ENCODE peak calls at places on chromosome 4, in ten cellular contexts. G is CD8-positive, alpha-beta T cell; C is left lung; L is mammary epithelial cell; Q is heart left ventricle; Z is SK-N-SH; H is dorsolateral prefrontal cortex; B is ascending aorta; Y is adrenal gland; K is left ventricle myocardium inferior. J is an unnamed sample.

GRCh38 chr4:158282252-158282651 is 72.0 kb downstream of the TMEM144 start:
- DNase-seq in C (no peak), L (peak), B (no peak), G (no peak), H (no peak), Z (no peak), Y (no peak), K (no peak), Q (no peak), J (peak)

GRCh38 chr4:173415092-173415491 is 16.2 kb upstream of the SCRG1 start:
- DNase-seq in K (no peak), G (no peak), L (peak), H (no peak), C (no peak), B (no peak), Y (no peak), Z (no peak), Q (no peak), J (peak)

GRCh38 chr4:86924805-86925204 is 10.0 kb upstream of the AFF1 start:
- DNase-seq in C (no peak), H (no peak), K (no peak), Y (no peak), Z (no peak), Q (no peak), B (no peak), G (no peak), L (peak), J (no peak)

GRCh38 chr4:19547463-19547862 is 704.2 kb upstream of the SLIT2 start:
- DNase-seq in K (no peak), Q (no peak), G (no peak), Y (no peak), Z (no peak), H (no peak), C (no peak), L (no peak), B (no peak), J (no peak)

GRCh38 chr4:140952709-140953108 is 180.6 kb downstream of the RNF150 start:
- DNase-seq in Y (no peak), K (no peak), B (no peak), H (no peak), G (no peak), L (peak), Z (no peak), C (no peak), Q (no peak), J (peak)

GRCh38 chr4:171118091-171118490 is 695.1 kb upstream of the GALNTL6 start:
- DNase-seq in Y (no peak), G (no peak), K (no peak), L (no peak), B (no peak), H (no peak), C (no peak), Z (no peak), Q (no peak), J (peak)

GRCh38 chr4:9891740-9892139 is 110.3 kb downstream of the DRD5 start:
- DNase-seq in C (no peak), G (no peak), B (no peak), H (no peak), Q (no peak), L (no peak), Y (no peak), K (no peak), Z (no peak), J (no peak)

GRCh38 chr4:121307441-121308327 is 73.1 kb downstream of the QRFPR start:
- DNase-seq in B (no peak), K (no peak), Y (no peak), C (no peak), H (no peak), Q (no peak), L (peak), Z (no peak), G (peak), J (peak)

GRCh38 chr4:159925770-159926169 is 822.9 kb downstream of the RAPGEF2 start:
- DNase-seq in L (no peak), Y (no peak), C (no peak), K (no peak), H (no peak), Q (no peak), Z (no peak), G (no peak), B (no peak), J (no peak)

GRCh38 chr4:154622598-154622997 is 10.1 kb upstream of the FGG start:
- DNase-seq in B (no peak), Q (no peak), Z (peak), K (no peak), Y (no peak), L (peak), G (peak), H (no peak), C (no peak), J (peak)

GRCh38 chr4:110183643-110184042 is 14.8 kb downstream of the ELOVL6 start:
- DNase-seq in Q (no peak), L (no peak), C (no peak), B (no peak), Y (no peak), Z (no peak), G (no peak), H (no peak), K (no peak), J (no peak)

GRCh38 chr4:123600921-123601904 is 204.6 kb downstream of the SPRY1 start:
- DNase-seq in Y (no peak), B (no peak), K (no peak), C (no peak), Z (no peak), Q (no peak), G (no peak), H (no peak), L (no peak), J (no peak)

GRCh38 chr4:114151-114550 is 10.2 kb upstream of the ZNF718 start:
- DNase-seq in Q (no peak), G (no peak), Z (no peak), L (peak), H (no peak), Y (no peak), B (no peak), K (no peak), C (no peak), J (no peak)

GRCh38 chr4:100985576-100985975 is 361.8 kb downstream of the PPP3CA start:
- DNase-seq in B (no peak), Q (no peak), H (no peak), L (peak), Y (no peak), K (no peak), G (no peak), Z (no peak), C (no peak), J (no peak)

GRCh38 chr4:39466747-39467146 is 7.9 kb downstream of the LIAS start:
- DNase-seq in Z (no peak), Y (no peak), K (no peak), B (no peak), C (no peak), L (no peak), Q (no peak), G (no peak), H (no peak), J (no peak)

GRCh38 chr4:102552781-102553180 is 51.6 kb downstream of the NFKB1 start:
- DNase-seq in G (no peak), C (no peak), Y (no peak), Z (no peak), Q (no peak), K (no peak), H (no peak), B (no peak), L (no peak), J (no peak)

GRCh38 chr4:102551946-102552575 is 50.9 kb downstream of the NFKB1 start:
- DNase-seq in B (no peak), Z (no peak), K (no peak), C (no peak), Y (no peak), H (no peak), G (no peak), L (no peak), Q (no peak), J (no peak)

GRCh38 chr4:102554988-102555387 is 53.8 kb downstream of the NFKB1 start:
- DNase-seq in K (no peak), Z (no peak), L (no peak), G (no peak), H (no peak), Q (no peak), Y (no peak), C (no peak), B (no peak), J (no peak)

GRCh38 chr4:102553982-102554381 is 52.8 kb downstream of the NFKB1 start:
- DNase-seq in K (no peak), B (no peak), Q (no peak), H (no peak), G (no peak), L (peak), Z (no peak), C (no peak), Y (no peak), J (no peak)

DNA sequence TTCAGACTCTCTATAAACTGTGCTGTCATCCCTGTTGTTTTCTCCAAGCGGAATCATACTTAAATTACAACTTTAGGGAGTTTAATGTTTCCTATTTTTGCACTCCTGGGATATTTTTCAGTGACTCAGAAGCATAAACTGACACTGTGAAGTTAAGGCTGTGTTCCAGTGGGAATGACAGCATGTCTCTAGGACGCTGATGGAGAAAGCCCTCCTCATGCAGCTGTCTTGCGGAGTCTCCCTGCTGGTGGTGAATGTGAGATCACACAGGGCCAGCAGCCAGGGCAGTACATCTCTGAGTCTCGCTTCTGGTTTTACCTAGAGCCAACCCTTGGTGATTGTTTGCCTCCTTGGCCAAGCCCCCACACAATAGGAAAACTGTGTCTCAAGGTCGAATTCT is 53.3 kb downstream of the NFKB1 start:
- DNase-seq in H (no peak), L (no peak), C (no peak), K (peak), G (no peak), Q (peak), Y (no peak), B (no peak), Z (no peak), J (no peak)
- H3K27ac ChIP-seq in H (peak), L (no peak), C (no peak), K (peak), G (no peak), Q (no peak), Y (no peak), B (no peak), Z (no peak), J (no peak)

GRCh38 chr4:83284161-83285021 is at the start of gene COQ2:
- DNase-seq in Z (peak), K (peak), C (peak), G (peak), Q (peak), L (peak), H (peak), Y (peak), B (peak), J (peak)
- TF ChIP-seq CTCF in Z (peak), K (peak), C (peak), G (no peak), Q (peak), L (peak), H (peak), Y (peak), B (peak), J (peak)

GRCh38 chr4:48379587-48380140 is 38.3 kb downstream of the SLAIN2 start:
- DNase-seq in C (no peak), G (no peak), B (no peak), Z (peak), Q (no peak), K (no peak), H (no peak), L (no peak), Y (no peak), J (no peak)

GRCh38 chr4:48375651-48376291 is 34.4 kb downstream of the SLAIN2 start:
- DNase-seq in C (no peak), Z (no peak), Q (no peak), K (no peak), L (peak), Y (peak), B (no peak), H (no peak), G (no peak), J (peak)

DNA sequence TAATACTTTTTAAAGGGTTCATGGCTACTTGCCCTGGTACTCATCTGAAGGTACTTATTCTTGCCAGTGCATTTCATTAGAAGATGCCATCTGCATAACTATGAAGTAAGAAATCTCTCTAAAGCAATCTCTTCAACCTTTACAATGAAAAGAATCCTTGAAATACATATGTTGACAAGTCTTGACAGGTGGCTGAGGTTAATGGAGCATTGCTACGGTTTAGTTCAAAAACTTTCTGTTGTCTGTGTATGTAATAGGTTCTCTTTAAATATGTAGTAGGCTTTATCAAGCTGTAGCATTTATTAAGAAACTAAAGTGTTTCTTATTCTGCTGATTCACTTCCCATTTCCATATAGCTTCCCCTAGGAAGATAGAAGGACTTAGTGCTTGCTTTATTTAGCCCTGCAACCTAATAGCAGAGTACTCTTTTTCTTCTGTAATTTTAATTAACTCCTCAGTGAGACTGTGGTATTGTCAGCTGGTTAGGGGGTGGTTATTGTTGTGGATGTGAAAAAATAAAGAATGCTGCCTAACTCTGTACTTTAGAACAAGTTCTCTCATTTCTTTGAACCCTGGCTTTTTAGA is 39.3 kb downstream of the SLAIN2 start:
- DNase-seq in B (no peak), G (no peak), K (no peak), C (no peak), Q (no peak), Y (no peak), H (no peak), Z (no peak), L (peak), J (peak)
- H3K27ac ChIP-seq in B (no peak), G (no peak), K (no peak), C (peak), Q (no peak), Y (no peak), H (no peak), Z (no peak), L (peak), J (no peak)

GRCh38 chr4:52106142-52106541 is 55.0 kb downstream of the SPATA18 start:
- DNase-seq in C (no peak), Z (no peak), G (no peak), K (no peak), L (no peak), Q (no peak), H (no peak), B (no peak), Y (no peak), J (no peak)

GRCh38 chr4:52100062-52100461 is 49.0 kb downstream of the SPATA18 start:
- DNase-seq in B (no peak), K (no peak), Y (no peak), Q (no peak), G (no peak), L (peak), Z (no peak), C (no peak), H (no peak), J (no peak)

GRCh38 chr4:52105276-52105675 is 54.2 kb downstream of the SPATA18 start:
- DNase-seq in L (no peak), Q (no peak), Y (no peak), C (no peak), B (no peak), H (no peak), G (no peak), Z (no peak), K (no peak), J (no peak)

GRCh38 chr4:52102587-52102986 is 51.5 kb downstream of the SPATA18 start:
- DNase-seq in Z (no peak), G (no peak), C (no peak), H (no peak), B (no peak), Y (no peak), L (peak), K (no peak), Q (no peak), J (peak)

GRCh38 chr4:52103314-52103713 is 52.2 kb downstream of the SPATA18 start:
- DNase-seq in Z (peak), L (peak), H (no peak), B (no peak), C (no peak), K (no peak), Y (no peak), G (no peak), Q (no peak), J (peak)
- TF ChIP-seq CTCF in Z (peak), L (peak), H (no peak), B (no peak), C (no peak), K (peak), Y (peak), G (no peak), Q (peak), J (peak)

DNA sequence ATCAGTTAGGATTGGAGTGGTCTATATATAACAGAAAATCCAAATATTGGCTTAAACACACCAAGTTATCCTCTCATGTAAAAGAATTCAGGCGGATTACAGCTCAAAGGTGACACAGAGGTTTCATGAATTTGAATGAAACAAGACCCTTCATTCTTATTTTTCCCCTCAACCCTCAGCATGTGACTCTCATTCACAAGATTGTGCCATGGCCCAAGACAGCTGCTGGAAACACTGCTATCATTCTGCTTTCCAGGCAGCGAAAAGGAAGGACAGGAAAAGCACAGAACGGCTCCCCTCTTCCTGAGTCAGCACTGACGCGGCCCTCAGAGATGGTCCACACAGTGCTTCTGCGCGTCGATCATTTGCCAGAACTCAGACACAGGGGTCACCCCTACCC is 891.0 kb upstream of the FRG1 start:
- DNase-seq in L (no peak), Q (no peak), C (no peak), B (no peak), Z (no peak), H (no peak), Y (no peak), K (no peak), G (no peak), J (no peak)
- H3K27ac ChIP-seq in L (no peak), Q (no peak), C (no peak), B (no peak), Z (no peak), H (no peak), Y (no peak), K (no peak), G (no peak), J (no peak)

J was measured in RWPE1.